ENCODE peak calls at places on chromosome 10, in five cellular contexts. A is body of pancreas, P is ascending aorta, X is neuronal stem cell, H is sigmoid colon. V is an unnamed sample. For H3K4me1, the result is how much of the 10 kb centered on the place peaks cover.

GRCh38 chr10:31619410-31620095 is 300.5 kb downstream of the ZEB1 start:
- DNase-seq in A (no peak), P (no peak), X (no peak), H (peak), V (no peak)

GRCh38 chr10:21759232-21759631 is 225.2 kb downstream of the MLLT10 start:
- DNase-seq in A (no peak), P (no peak), X (no peak), H (no peak), V (no peak)

GRCh38 chr10:132227851-132228390 is 41.2 kb downstream of the DPYSL4 start:
- DNase-seq in A (no peak), P (no peak), X (no peak), H (no peak), V (no peak)

GRCh38 chr10:32207544-32207943 is 139.4 kb downstream of the EPC1 start:
- DNase-seq in A (peak), P (peak), X (no peak), H (no peak), V (no peak)

GRCh38 chr10:97518601-97519043 is 19.9 kb downstream of the UBTD1 start:
- DNase-seq in A (no peak), P (no peak), X (no peak), H (no peak), V (no peak)

GRCh38 chr10:118835682-118836326 is 81.0 kb upstream of the CACUL1 start:
- DNase-seq in A (peak), P (no peak), X (no peak), H (no peak), V (no peak)

GRCh38 chr10:99466632-99467031 is 36.2 kb upstream of the GOT1 start:
- DNase-seq in A (peak), P (no peak), X (no peak), H (peak), V (no peak)

GRCh38 chr10:29519670-29520069 is 115.1 kb downstream of the SVIL start:
- DNase-seq in A (no peak), P (no peak), X (no peak), H (no peak), V (no peak)

GRCh38 chr10:12419279-12419847 is 70.0 kb downstream of the CAMK1D start:
- DNase-seq in A (peak), P (peak), X (no peak), H (peak), V (peak)

GRCh38 chr10:130020651-130021372 is 56.7 kb upstream of the EBF3 start:
- DNase-seq in A (no peak), P (no peak), X (no peak), H (no peak), V (no peak)
- H3K4me1 ChIP-seq in A (under half), P (under half), X (under half), H (under half), V (under half)

DNA sequence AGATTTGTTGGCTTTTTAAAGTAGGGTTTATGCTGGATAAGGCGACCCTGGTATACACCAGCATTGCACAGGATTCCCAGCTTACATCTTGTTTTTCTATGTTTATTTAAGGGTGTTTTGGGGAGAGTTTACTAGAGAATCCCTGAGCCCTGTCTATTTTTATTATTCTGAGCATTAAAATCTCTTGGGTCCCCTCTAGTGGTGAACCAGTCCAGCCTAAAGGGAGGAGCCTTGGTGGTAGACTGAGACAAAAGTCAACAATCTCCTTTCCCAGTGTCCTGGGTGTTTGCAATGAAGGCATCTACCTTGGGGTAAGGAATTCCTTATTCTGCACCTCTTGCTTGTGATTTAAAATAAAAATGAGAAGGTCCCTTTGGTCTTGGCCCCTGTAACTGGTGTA is 38.2 kb downstream of the ANTXRL start:
- DNase-seq in A (no peak), P (no peak), X (no peak), H (no peak), V (no peak)
- H3K4me1 ChIP-seq in A (under half), P (under half), X (under half), H (under half), V (under half)

GRCh38 chr10:43452356-43452914 is 15.5 kb downstream of the ZNF487 start:
- DNase-seq in A (no peak), P (no peak), X (no peak), H (no peak), V (no peak)
- H3K4me1 ChIP-seq in A (under half), P (under half), X (under half), H (under half), V (under half)

DNA sequence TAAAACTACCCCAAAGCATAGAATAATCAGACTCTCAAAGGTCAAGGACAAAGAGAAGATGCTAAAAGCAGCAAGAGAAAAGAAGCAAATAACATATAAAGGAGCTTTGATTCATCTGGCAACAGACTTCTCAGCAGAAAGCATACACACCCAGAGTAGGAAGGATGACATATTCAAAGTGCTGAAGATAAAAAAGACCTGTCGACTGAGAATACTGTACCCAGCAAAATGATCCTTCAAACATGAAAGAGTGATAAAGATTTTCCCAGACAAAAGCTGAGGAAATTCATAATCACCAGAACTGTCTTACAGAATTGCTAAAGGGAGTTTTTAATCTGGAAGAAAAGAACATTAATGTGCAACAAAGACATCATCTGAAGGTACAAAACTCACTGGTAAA is 14.9 kb downstream of the KCNK18 start:
- DNase-seq in A (no peak), P (no peak), X (no peak), H (no peak), V (no peak)
- H3K4me1 ChIP-seq in A (under half), P (under half), X (under half), H (under half), V (under half)

DNA sequence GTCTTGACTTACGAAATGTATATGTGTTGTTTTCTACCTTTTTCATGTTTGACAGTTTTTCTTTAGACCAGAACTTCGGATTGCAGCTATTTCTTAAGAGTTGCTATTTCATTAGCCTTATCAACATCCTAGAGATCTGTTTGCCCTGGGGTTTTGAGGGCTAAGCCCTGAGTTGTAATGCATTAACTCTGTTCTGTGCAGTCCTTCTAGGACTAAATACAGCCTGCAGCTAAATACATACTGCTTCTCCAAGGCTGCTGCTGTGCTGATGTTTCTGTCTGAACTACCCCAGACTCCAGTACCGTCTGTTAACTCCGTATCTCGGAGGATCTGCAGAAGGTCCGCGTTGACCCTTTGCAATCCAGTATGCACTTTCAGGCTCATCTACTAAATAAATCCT is 26.5 kb downstream of the KIAA1217 start:
- DNase-seq in A (no peak), P (no peak), X (no peak), H (no peak), V (no peak)
- H3K4me1 ChIP-seq in A (under half), P (under half), X (under half), H (under half), V (under half)

GRCh38 chr10:131098416-131098952 is 213.0 kb downstream of the TCERG1L start:
- DNase-seq in A (no peak), P (no peak), X (no peak), H (no peak), V (no peak)
- H3K4me1 ChIP-seq in A (under half), P (under half), X (under half), H (under half), V (under half)

GRCh38 chr10:60781678-60782077 is 3.4 kb downstream of the CDK1 start:
- DNase-seq in A (no peak), P (no peak), X (no peak), H (no peak), V (no peak)
- H3K4me1 ChIP-seq in A (under half), P (under half), X (under half), H (under half), V (under half)

V was measured in tibial artery.